ENCODE peak calls at places on chromosomes 13 and 19, in six cellular contexts. X, V, U, R, I and D are unnamed samples.

GRCh38 chr19:9296336-9296735 is 13.3 kb downstream of the ZNF699 start:
- DNase-seq in X (no peak), V (no peak), U (no peak), R (no peak), I (no peak), D (no peak)

GRCh38 chr13:73223372-73223781 is 164.6 kb downstream of the KLF5 start:
- DNase-seq in X (no peak), V (no peak), U (no peak), R (no peak), I (no peak), D (peak; percentile 32)

GRCh38 chr19:33441828-33442227 is 68.3 kb downstream of the CEBPG start:
- DNase-seq in X (no peak), V (no peak), U (no peak), R (no peak), I (no peak), D (no peak)

GRCh38 chr13:98171806-98172569 is 5.1 kb downstream of the RNF113B start:
- DNase-seq in X (no peak), V (peak; percentile 83), U (peak; percentile 19), R (peak; percentile 41), I (peak; percentile 45), D (peak; percentile 92)

GRCh38 chr13:100673831-100674362 is 698 bp downstream of the TMTC4 start:
- DNase-seq in X (peak; percentile 27), V (peak; percentile 93), U (no peak), R (peak; percentile 75), I (peak; percentile 52), D (peak; percentile 65)

GRCh38 chr13:92574499-92574898 is 652.1 kb upstream of the GPC6 start:
- DNase-seq in X (no peak), V (no peak), U (no peak), R (no peak), I (no peak), D (no peak)

GRCh38 chr19:43700368-43701015 is 15.4 kb upstream of the IRGC start:
- DNase-seq in X (no peak), V (peak; percentile 79), U (peak; percentile 21), R (peak; percentile 92), I (peak; percentile 49), D (peak; percentile 87)

GRCh38 chr13:52737900-52738299 is 1.7 kb downstream of the CNMD start:
- DNase-seq in X (no peak), V (peak; percentile 33), U (no peak), R (no peak), I (no peak), D (no peak)

GRCh38 chr19:57803594-57804325 is 11.0 kb downstream of the ZNF552 start:
- DNase-seq in X (no peak), V (peak; percentile 95), U (peak; percentile 95), R (peak; percentile 71), I (no peak), D (peak; percentile 51)